ENCODE peak calls at places on chromosomes 2 and 18, in five cellular contexts. One of them, this sample, is unnamed.

GRCh38 chr18:51107594-51108305 is 77.7 kb downstream of the SMAD4 start:
- DNase-seq in WERI-Rb-1: no peak
- DNase-seq in NCI-H2081: no peak
- DNase-seq in activated naive CD4-positive, alpha-beta T cell: no peak
- DNase-seq in lung microvascular endothelial cell: peak; percentile 57
- DNase-seq in this sample: peak; percentile 52

GRCh38 chr2:58594175-58594574 is 353.1 kb upstream of the FANCL start:
- DNase-seq in WERI-Rb-1: peak; percentile 48
- DNase-seq in NCI-H2081: peak; percentile 50
- DNase-seq in activated naive CD4-positive, alpha-beta T cell: no peak
- DNase-seq in lung microvascular endothelial cell: peak; percentile 41
- DNase-seq in this sample: peak; percentile 34

GRCh38 chr2:160583162-160583522 is 89.5 kb upstream of the RBMS1 start:
- DNase-seq in WERI-Rb-1: no peak
- DNase-seq in NCI-H2081: peak; percentile 33
- DNase-seq in activated naive CD4-positive, alpha-beta T cell: no peak
- DNase-seq in lung microvascular endothelial cell: no peak
- DNase-seq in this sample: peak; percentile 29

GRCh38 chr2:114550895-114551793 is 108.7 kb downstream of the DPP10 start:
- DNase-seq in WERI-Rb-1: peak; percentile 66
- DNase-seq in NCI-H2081: peak; percentile 72
- DNase-seq in activated naive CD4-positive, alpha-beta T cell: no peak
- DNase-seq in lung microvascular endothelial cell: peak; percentile 48
- DNase-seq in this sample: peak; percentile 12

GRCh38 chr2:20326163-20326780 is 24.4 kb downstream of the PUM2 start:
- DNase-seq in WERI-Rb-1: peak; percentile 76
- DNase-seq in NCI-H2081: peak; percentile 60
- DNase-seq in activated naive CD4-positive, alpha-beta T cell: peak; percentile 31
- DNase-seq in lung microvascular endothelial cell: peak; percentile 73
- DNase-seq in this sample: peak; percentile 81

GRCh38 chr2:241659150-241659739 is 21.8 kb downstream of the ATG4B start:
- DNase-seq in WERI-Rb-1: peak; percentile 66
- DNase-seq in NCI-H2081: peak; percentile 63
- DNase-seq in activated naive CD4-positive, alpha-beta T cell: no peak
- DNase-seq in lung microvascular endothelial cell: peak; percentile 82
- DNase-seq in this sample: peak; percentile 87

GRCh38 chr18:31241900-31242409 is 76.0 kb upstream of the DSG1 start:
- DNase-seq in WERI-Rb-1: peak; percentile 11
- DNase-seq in NCI-H2081: no peak
- DNase-seq in activated naive CD4-positive, alpha-beta T cell: no peak
- DNase-seq in lung microvascular endothelial cell: no peak
- DNase-seq in this sample: no peak

GRCh38 chr2:239072786-239073185 is 224.9 kb downstream of the TWIST2 start:
- DNase-seq in WERI-Rb-1: no peak
- DNase-seq in NCI-H2081: no peak
- DNase-seq in activated naive CD4-positive, alpha-beta T cell: no peak
- DNase-seq in lung microvascular endothelial cell: no peak
- DNase-seq in this sample: no peak

GRCh38 chr2:45457211-45457945 is 153.7 kb downstream of the SRBD1 start:
- DNase-seq in WERI-Rb-1: no peak
- DNase-seq in NCI-H2081: no peak
- DNase-seq in activated naive CD4-positive, alpha-beta T cell: no peak
- DNase-seq in lung microvascular endothelial cell: no peak
- DNase-seq in this sample: no peak

GRCh38 chr18:74139888-74140287 is 7.7 kb downstream of the FBXO15 start:
- DNase-seq in WERI-Rb-1: no peak
- DNase-seq in NCI-H2081: no peak
- DNase-seq in activated naive CD4-positive, alpha-beta T cell: no peak
- DNase-seq in lung microvascular endothelial cell: peak; percentile 24
- DNase-seq in this sample: no peak

GRCh38 chr18:27382477-27383216 is 197.5 kb upstream of the CHST9 start:
- DNase-seq in WERI-Rb-1: no peak
- DNase-seq in NCI-H2081: no peak
- DNase-seq in activated naive CD4-positive, alpha-beta T cell: no peak
- DNase-seq in lung microvascular endothelial cell: no peak
- DNase-seq in this sample: no peak

GRCh38 chr18:62206593-62206992 is 19.5 kb downstream of the RELCH start:
- DNase-seq in WERI-Rb-1: no peak
- DNase-seq in NCI-H2081: no peak
- DNase-seq in activated naive CD4-positive, alpha-beta T cell: no peak
- DNase-seq in lung microvascular endothelial cell: no peak
- DNase-seq in this sample: no peak

GRCh38 chr18:55585586-55586521 is 2.1 kb downstream of the TCF4 start:
- DNase-seq in WERI-Rb-1: no peak
- DNase-seq in NCI-H2081: peak; percentile 27
- DNase-seq in activated naive CD4-positive, alpha-beta T cell: no peak
- DNase-seq in lung microvascular endothelial cell: peak; percentile 39
- DNase-seq in this sample: peak; percentile 33

GRCh38 chr2:168231609-168232241 is 15.7 kb downstream of the STK39 start:
- DNase-seq in WERI-Rb-1: no peak
- DNase-seq in NCI-H2081: peak; percentile 91
- DNase-seq in activated naive CD4-positive, alpha-beta T cell: no peak
- DNase-seq in lung microvascular endothelial cell: no peak
- DNase-seq in this sample: no peak

This sample was measured in dermis blood vessel endothelial cell.